ENCODE peak calls at places on chromosomes 16 and 17, in four cellular contexts. One of them, this sample, is unnamed.

GRCh38 chr17:80372456-80372855 is 42.5 kb upstream of the ENDOV start:
- DNase-seq in A549: no peak
- DNase-seq in fibroblast of lung: no peak
- DNase-seq in adrenal gland: no peak
- DNase-seq in this sample: no peak

GRCh38 chr17:78623541-78623940 is 46.3 kb upstream of the DNAH17 start:
- DNase-seq in fibroblast of lung: no peak
- DNase-seq in A549: no peak
- DNase-seq in adrenal gland: no peak
- DNase-seq in this sample: no peak

GRCh38 chr16:86222965-86223551 is 287.3 kb upstream of the FOXF1 start:
- DNase-seq in fibroblast of lung: peak
- DNase-seq in A549: no peak
- DNase-seq in adrenal gland: no peak
- DNase-seq in this sample: peak

GRCh38 chr17:16439303-16439791 is 24.0 kb downstream of the TRPV2 start:
- DNase-seq in fibroblast of lung: peak
- DNase-seq in A549: no peak
- DNase-seq in adrenal gland: no peak
- DNase-seq in this sample: no peak

GRCh38 chr17:45900136-45900535 is 5.8 kb downstream of the MAPT start:
- DNase-seq in fibroblast of lung: no peak
- DNase-seq in adrenal gland: no peak
- DNase-seq in A549: no peak
- DNase-seq in this sample: no peak

GRCh38 chr16:75593308-75593707 is 27.1 kb downstream of the GABARAPL2 start:
- DNase-seq in fibroblast of lung: no peak
- DNase-seq in A549: no peak
- DNase-seq in adrenal gland: no peak
- DNase-seq in this sample: no peak

GRCh38 chr16:49822649-49823370 is 33.1 kb downstream of the ZNF423 start:
- DNase-seq in fibroblast of lung: no peak
- DNase-seq in A549: no peak
- DNase-seq in adrenal gland: no peak
- DNase-seq in this sample: no peak

GRCh38 chr17:66737524-66737923 is 97.4 kb upstream of the CACNG5 start:
- DNase-seq in adrenal gland: no peak
- DNase-seq in fibroblast of lung: peak
- DNase-seq in A549: no peak
- DNase-seq in this sample: no peak

GRCh38 chr16:79171504-79172240 is 428.9 kb downstream of the MAF start:
- DNase-seq in fibroblast of lung: no peak
- DNase-seq in A549: no peak
- DNase-seq in adrenal gland: peak
- DNase-seq in this sample: no peak

GRCh38 chr17:44115585-44116415 is 7.6 kb downstream of the HDAC5 start:
- DNase-seq in adrenal gland: no peak
- DNase-seq in fibroblast of lung: peak
- DNase-seq in A549: peak
- DNase-seq in this sample: no peak

GRCh38 chr16:14275934-14276333 is 204.8 kb downstream of the MRTFB start:
- DNase-seq in fibroblast of lung: no peak
- DNase-seq in adrenal gland: no peak
- DNase-seq in A549: no peak
- DNase-seq in this sample: no peak

GRCh38 chr16:73459586-73459985 is 411.7 kb upstream of the ZFHX3 start:
- DNase-seq in fibroblast of lung: no peak
- DNase-seq in adrenal gland: no peak
- DNase-seq in A549: no peak
- DNase-seq in this sample: no peak

GRCh38 chr16:78746718-78747117 is 647.3 kb downstream of the WWOX start:
- DNase-seq in fibroblast of lung: no peak
- DNase-seq in adrenal gland: no peak
- DNase-seq in A549: no peak
- DNase-seq in this sample: no peak

GRCh38 chr17:7929158-7930029 is at the start of gene KCNAB3:
- DNase-seq in fibroblast of lung: peak
- DNase-seq in A549: peak
- DNase-seq in adrenal gland: no peak
- DNase-seq in this sample: no peak

GRCh38 chr16:56372013-56372634 is 53.2 kb downstream of the AMFR start:
- DNase-seq in A549: no peak
- DNase-seq in fibroblast of lung: no peak
- DNase-seq in adrenal gland: peak
- DNase-seq in this sample: no peak

GRCh38 chr16:1612320-1613111 is at the start of gene CRAMP1:
- DNase-seq in A549: peak
- DNase-seq in fibroblast of lung: peak
- DNase-seq in adrenal gland: peak
- DNase-seq in this sample: no peak

GRCh38 chr16:75309899-75310430 is 58.5 kb upstream of the BCAR1 start:
- DNase-seq in A549: peak
- DNase-seq in adrenal gland: no peak
- DNase-seq in fibroblast of lung: no peak
- DNase-seq in this sample: no peak

GRCh38 chr17:65064452-65065019 is 8.0 kb upstream of the GNA13 start:
- DNase-seq in adrenal gland: no peak
- DNase-seq in fibroblast of lung: peak
- DNase-seq in A549: peak
- DNase-seq in this sample: peak

GRCh38 chr17:38509772-38510423 is 81.6 kb downstream of the ARHGAP23 start:
- DNase-seq in fibroblast of lung: peak
- DNase-seq in A549: no peak
- DNase-seq in adrenal gland: no peak
- DNase-seq in this sample: no peak

GRCh38 chr17:74345433-74346241 is 16.0 kb downstream of the BTBD17 start:
- DNase-seq in fibroblast of lung: peak
- DNase-seq in A549: no peak
- DNase-seq in adrenal gland: no peak
- DNase-seq in this sample: no peak

GRCh38 chr16:4381072-4381934 is 9.7 kb downstream of the VASN start:
- DNase-seq in adrenal gland: no peak
- DNase-seq in A549: no peak
- DNase-seq in fibroblast of lung: no peak
- DNase-seq in this sample: no peak

DNA sequence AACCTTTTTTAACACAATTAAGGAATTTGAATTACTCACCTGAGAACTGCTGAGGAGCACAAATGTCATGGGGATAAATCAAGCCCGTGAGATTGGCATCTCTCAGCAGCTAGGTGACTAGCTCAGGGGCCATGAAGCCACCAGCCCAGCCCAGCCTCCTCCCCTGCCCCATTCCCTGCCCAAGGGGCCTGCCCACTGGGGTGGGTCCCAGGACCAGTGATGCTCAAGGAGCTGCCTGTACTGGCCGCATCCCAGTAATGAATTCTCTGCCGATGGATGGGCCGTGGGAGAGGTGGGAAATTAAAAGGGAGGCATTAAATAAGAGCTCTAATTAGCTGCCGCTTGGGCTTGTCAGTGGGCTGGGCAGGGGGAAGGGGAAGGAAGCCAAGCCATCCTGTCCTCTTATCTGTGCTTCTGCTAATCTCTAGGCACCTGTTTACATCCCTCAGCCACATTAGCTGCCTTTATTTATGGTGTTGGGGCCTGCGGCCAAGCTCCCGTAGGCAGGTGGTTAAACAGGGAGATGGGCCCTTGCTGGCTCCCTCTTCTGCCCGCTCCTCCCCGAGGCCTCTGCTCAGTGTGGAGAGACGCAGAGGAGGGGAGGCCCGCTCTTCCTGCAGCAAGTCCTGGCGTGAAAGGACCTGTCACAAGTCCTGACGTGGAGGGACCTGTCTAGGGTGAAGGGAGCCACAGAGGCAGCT is 48.8 kb downstream of the PIPOX start:
- DNase-seq in adrenal gland: no peak
- DNase-seq in fibroblast of lung: no peak
- DNase-seq in A549: no peak
- DNase-seq in this sample: no peak
- TF ChIP-seq CTCF in adrenal gland: no peak
- TF ChIP-seq CTCF in fibroblast of lung: no peak
- TF ChIP-seq CTCF in A549: no peak
- TF ChIP-seq CTCF in this sample: no peak

DNA sequence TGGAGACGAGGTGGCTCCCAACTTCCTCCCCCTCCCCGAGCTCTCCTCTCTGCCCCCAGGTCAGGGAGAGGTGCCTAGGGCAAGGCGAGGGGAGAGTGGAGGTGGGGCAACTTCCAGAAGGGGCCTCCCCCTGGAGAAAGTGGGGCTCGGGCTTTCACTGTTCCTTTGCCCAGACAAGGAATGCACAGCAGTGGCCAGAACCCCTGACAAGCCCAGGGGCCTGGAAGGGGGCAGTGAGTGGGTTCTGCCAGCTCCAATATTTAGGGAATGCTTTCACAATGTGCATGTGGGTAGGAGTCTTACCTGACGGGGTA is 11.7 kb upstream of the SP2 start:
- DNase-seq in fibroblast of lung: no peak
- DNase-seq in adrenal gland: no peak
- DNase-seq in A549: no peak
- DNase-seq in this sample: no peak
- H3K27ac ChIP-seq in fibroblast of lung: no peak
- H3K27ac ChIP-seq in adrenal gland: no peak
- H3K27ac ChIP-seq in A549: no peak
- H3K27ac ChIP-seq in this sample: no peak

DNA sequence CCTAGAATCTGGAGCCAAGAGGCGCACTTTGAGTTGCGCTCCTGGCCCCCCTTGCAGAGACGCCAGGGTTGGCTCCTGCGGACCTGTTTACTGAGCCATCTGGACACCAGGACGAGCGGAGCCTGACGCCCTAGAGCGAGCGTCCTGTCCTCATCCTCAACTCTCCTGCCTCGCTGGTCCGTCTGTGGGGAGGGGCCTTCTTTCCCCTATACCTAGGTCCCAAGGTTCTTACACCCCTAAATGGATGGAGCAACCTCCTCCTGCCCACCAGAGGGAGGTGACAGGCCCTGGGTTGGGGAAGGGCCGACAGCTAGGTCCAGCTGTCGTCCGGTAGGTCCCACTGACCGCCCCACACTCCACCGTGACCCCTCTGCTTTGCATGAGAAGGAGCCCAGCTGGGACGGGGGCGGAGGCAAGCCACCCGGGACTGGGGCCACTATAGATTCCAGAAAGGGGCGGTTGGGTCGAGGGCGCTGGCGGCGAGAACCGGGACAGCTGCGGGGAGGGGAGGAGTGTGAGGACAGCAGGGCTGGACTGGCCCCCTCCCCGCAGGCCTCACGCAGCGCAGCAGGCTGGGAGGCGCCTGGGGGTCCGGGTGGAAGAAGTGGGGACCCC is 3.0 kb upstream of the LHX1 start:
- DNase-seq in A549: peak
- DNase-seq in adrenal gland: no peak
- DNase-seq in fibroblast of lung: no peak
- DNase-seq in this sample: no peak
- H3K4me3 ChIP-seq in A549: peak
- H3K4me3 ChIP-seq in adrenal gland: no peak
- H3K4me3 ChIP-seq in fibroblast of lung: no peak
- H3K4me3 ChIP-seq in this sample: no peak

DNA sequence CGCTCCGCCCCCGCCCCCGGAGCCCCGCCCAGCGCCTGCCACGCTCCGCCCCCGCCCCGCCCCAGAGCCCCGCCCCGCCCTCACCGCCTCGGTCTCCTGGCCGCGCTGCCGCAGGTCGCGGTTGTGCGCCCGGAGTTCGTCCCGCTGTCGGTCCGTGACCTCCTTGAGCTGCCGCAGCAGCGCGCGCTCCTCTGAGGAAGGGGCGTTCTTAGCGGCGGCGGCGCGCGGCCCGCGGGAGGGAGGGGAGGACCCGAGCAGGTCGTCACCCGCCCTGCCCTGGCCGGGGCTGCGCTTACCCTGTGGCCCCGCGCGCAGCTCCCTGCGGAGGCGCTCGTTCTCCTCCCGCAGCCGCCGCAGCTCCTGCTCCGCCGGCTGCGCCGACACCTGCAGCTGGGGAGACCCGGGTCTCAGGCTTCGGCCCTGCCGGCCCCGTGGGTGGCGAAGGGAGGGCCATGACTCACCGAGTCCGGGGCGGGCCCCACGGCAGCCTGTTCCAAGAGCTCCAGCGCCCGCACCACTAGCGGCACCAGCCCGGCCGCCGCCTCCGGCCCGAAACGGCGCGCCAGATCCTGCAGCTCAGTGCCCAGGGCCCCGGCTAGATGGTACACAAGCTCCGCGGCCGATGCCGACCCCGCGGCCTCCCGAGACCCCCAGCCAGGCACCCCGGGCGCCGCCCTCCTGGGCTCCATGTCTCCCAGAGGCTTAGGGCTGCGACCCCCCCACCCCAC is 386 bp downstream of the RILP start:
- DNase-seq in fibroblast of lung: peak
- DNase-seq in A549: peak
- DNase-seq in adrenal gland: peak
- DNase-seq in this sample: peak
- TF ChIP-seq CTCF in fibroblast of lung: no peak
- TF ChIP-seq CTCF in A549: no peak
- TF ChIP-seq CTCF in adrenal gland: no peak
- TF ChIP-seq CTCF in this sample: no peak

DNA sequence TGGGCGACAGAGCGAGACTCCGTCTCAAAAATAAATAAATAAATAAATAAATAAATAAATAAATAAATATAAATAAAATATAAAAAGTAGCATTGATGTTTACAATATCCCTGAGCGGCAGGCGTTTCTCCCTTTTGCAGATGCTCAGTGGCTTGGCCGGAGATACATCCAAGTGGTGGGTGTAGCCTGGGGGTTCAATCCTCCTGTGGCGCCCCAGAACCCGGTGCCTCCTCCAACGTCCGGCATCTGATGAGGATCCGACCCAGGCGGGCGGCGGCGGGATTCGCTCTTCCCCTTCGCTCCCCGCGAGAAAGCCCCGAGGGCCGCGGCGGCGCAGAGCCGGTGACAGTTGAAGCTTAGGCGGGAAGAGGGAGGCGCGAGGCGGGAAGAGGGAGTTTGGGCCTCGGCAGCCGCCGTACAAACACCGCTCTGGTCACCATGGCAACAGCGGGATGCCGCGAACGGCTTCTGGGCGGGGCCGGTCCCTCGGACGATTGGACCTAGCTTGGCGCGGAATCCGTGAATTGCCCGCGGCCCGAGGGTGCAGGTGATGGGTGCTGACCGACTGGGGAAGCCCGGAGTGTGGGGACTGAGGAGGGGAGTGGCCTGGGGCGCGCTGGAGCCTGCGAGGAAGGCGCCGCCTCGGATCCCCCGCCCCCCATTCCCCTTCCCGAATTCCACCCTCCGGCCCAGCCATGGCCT is 12.7 kb upstream of the ALDOA start:
- DNase-seq in fibroblast of lung: peak
- DNase-seq in adrenal gland: peak
- DNase-seq in A549: peak
- DNase-seq in this sample: peak
- H3K27ac ChIP-seq in fibroblast of lung: peak
- H3K27ac ChIP-seq in adrenal gland: no peak
- H3K27ac ChIP-seq in A549: peak
- H3K27ac ChIP-seq in this sample: peak

GRCh38 chr17:2797632-2798031 is 1.4 kb downstream of the RAP1GAP2 start:
- DNase-seq in adrenal gland: no peak
- DNase-seq in A549: no peak
- DNase-seq in fibroblast of lung: no peak
- DNase-seq in this sample: no peak
- H3K4me3 ChIP-seq in adrenal gland: no peak
- H3K4me3 ChIP-seq in A549: no peak
- H3K4me3 ChIP-seq in fibroblast of lung: no peak
- H3K4me3 ChIP-seq in this sample: no peak

This sample was measured in AG04450.